ENCODE peak calls at places on chromosomes 12 and 14, in six cellular contexts. M is body of pancreas, H is left lung, F is A549, W is tibial artery, R is AG09309. X is an unnamed sample.

GRCh38 chr14:61603736-61604135 is 91.6 kb upstream of the HIF1A start:
- DNase-seq in W (no peak), F (no peak), H (no peak), M (no peak), R (no peak), X (no peak)

GRCh38 chr14:97977711-97978261 is 1180.6 kb downstream of the VRK1 start:
- DNase-seq in M (peak), H (peak), F (no peak), R (no peak), W (peak), X (peak)

GRCh38 chr12:29547151-29547561 is 49.7 kb upstream of the OVCH1 start:
- DNase-seq in F (no peak), M (no peak), H (no peak), W (no peak), R (peak), X (no peak)

GRCh38 chr12:90163975-90164374 is 455.3 kb upstream of the ATP2B1 start:
- DNase-seq in R (no peak), W (no peak), H (no peak), F (peak), M (no peak), X (no peak)

GRCh38 chr12:51390457-51391046 is 654 bp downstream of the GALNT6 start:
- DNase-seq in F (no peak), M (no peak), W (peak), R (no peak), H (no peak), X (peak)

GRCh38 chr12:105467710-105468366 is 137.3 kb downstream of the C12orf75 start:
- DNase-seq in H (no peak), R (no peak), W (no peak), F (no peak), M (no peak), X (no peak)

GRCh38 chr14:90760591-90761316 is 55.5 kb downstream of the TTC7B start:
- DNase-seq in F (peak), M (no peak), W (no peak), R (no peak), H (no peak), X (peak)

GRCh38 chr12:5379737-5380496 is 52.0 kb upstream of the NTF3 start:
- DNase-seq in F (no peak), H (no peak), M (no peak), W (no peak), R (no peak), X (no peak)

GRCh38 chr14:70884595-70885342 is 22.5 kb upstream of the PCNX1 start:
- DNase-seq in R (no peak), F (no peak), W (no peak), H (no peak), M (peak), X (no peak)

GRCh38 chr14:100623557-100623956 is 36.3 kb upstream of the BEGAIN start:
- DNase-seq in M (no peak), W (no peak), H (no peak), F (no peak), R (no peak), X (no peak)

GRCh38 chr12:46907791-46908190 is 82.0 kb upstream of the SLC38A4 start:
- DNase-seq in W (no peak), H (no peak), F (no peak), M (no peak), R (no peak), X (no peak)

GRCh38 chr14:93183596-93184317 is 940 bp downstream of the MOAP1 start:
- DNase-seq in F (no peak), W (no peak), R (no peak), H (peak), M (no peak), X (no peak)

GRCh38 chr12:107818984-107819383 is 44.5 kb downstream of the ASCL4 start:
- DNase-seq in W (no peak), F (no peak), R (peak), M (peak), H (no peak), X (peak)

GRCh38 chr14:71908141-71908540 is 24.1 kb upstream of the RGS6 start:
- DNase-seq in H (no peak), W (no peak), M (no peak), F (no peak), R (no peak), X (no peak)

GRCh38 chr14:32203928-32204357 is 874 bp upstream of the RNU6-8 start:
- DNase-seq in M (peak), H (no peak), R (no peak), W (no peak), F (peak), X (no peak)

GRCh38 chr12:32542550-32543229 is 136.4 kb upstream of the DNM1L start:
- DNase-seq in H (no peak), F (no peak), M (no peak), R (no peak), W (no peak), X (no peak)

GRCh38 chr12:32548691-32549412 is 130.2 kb upstream of the DNM1L start:
- DNase-seq in H (no peak), R (peak), W (peak), F (no peak), M (peak), X (peak)

GRCh38 chr12:32546272-32546671 is 132.8 kb upstream of the DNM1L start:
- DNase-seq in W (no peak), H (no peak), R (no peak), M (no peak), F (no peak), X (no peak)

GRCh38 chr12:32544893-32545292 is 134.2 kb upstream of the DNM1L start:
- DNase-seq in R (no peak), W (no peak), H (no peak), M (no peak), F (no peak), X (no peak)

GRCh38 chr12:32545413-32545970 is 133.6 kb upstream of the DNM1L start:
- DNase-seq in M (no peak), R (no peak), H (no peak), F (no peak), W (no peak), X (no peak)
- H3K4me3 ChIP-seq in M (no peak), R (no peak), H (no peak), F (no peak), W (no peak), X (no peak)

DNA sequence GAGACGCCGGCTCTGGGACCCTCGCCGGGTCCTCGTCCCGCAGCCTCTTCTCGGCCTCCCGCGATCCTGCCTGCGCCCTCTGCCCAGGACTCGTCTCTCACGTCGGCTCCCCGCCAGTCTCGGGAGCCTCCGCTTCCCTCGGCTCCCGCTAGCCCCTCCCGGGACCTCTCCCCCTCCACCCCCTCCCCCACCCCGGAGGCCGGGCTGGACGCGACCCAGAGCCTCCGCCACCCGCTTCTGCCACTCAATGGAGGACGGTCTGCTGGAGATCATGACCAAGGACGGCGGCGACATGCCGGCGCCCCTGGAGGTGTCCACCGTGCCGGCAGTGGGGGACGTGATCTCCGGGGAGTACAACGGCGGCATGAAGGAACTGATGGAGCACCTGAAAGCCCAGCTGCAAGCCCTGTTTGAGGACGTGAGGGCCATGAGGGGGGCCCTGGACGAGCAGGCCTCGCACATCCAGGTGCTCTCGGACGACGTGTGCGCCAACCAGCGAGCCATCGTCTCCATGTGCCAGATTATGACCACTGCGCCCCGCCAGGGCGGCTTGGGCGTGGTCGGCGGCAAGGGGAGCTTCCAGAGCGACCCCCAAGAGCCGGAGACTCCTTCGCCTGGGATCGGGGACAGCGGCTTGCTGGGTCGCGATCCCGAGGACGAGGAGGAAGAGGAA is 568 bp downstream of the CCDC184 start:
- DNase-seq in F (no peak), R (no peak), H (no peak), W (no peak), M (no peak), X (no peak)
- H3K4me3 ChIP-seq in F (peak), R (peak), H (peak), W (peak), M (peak), X (peak)

GRCh38 chr14:64951724-64952123 is 9.2 kb upstream of the GPX2 start:
- DNase-seq in R (no peak), H (no peak), F (no peak), M (no peak), W (peak), X (no peak)

GRCh38 chr14:64948612-64949210 is 6.2 kb upstream of the GPX2 start:
- DNase-seq in W (no peak), F (no peak), H (no peak), M (no peak), R (no peak), X (no peak)

GRCh38 chr14:64952598-64953309 is 10.2 kb upstream of the GPX2 start:
- DNase-seq in W (peak), F (peak), H (no peak), M (no peak), R (no peak), X (no peak)

GRCh38 chr14:64951291-64951690 is 8.7 kb upstream of the GPX2 start:
- DNase-seq in R (no peak), H (no peak), M (no peak), F (no peak), W (no peak), X (no peak)

GRCh38 chr14:64950889-64951288 is 8.3 kb upstream of the GPX2 start:
- DNase-seq in M (no peak), H (no peak), W (no peak), F (no peak), R (no peak), X (no peak)
- H3K4me3 ChIP-seq in M (no peak), H (no peak), W (no peak), F (no peak), R (no peak), X (no peak)

GRCh38 chr14:75459099-75459741 is 31.4 kb downstream of the JDP2 start:
- DNase-seq in W (no peak), H (no peak), M (peak), R (no peak), F (peak), X (no peak)

GRCh38 chr14:75457024-75457390 is 29.2 kb downstream of the JDP2 start:
- DNase-seq in R (no peak), M (no peak), W (no peak), F (no peak), H (no peak), X (no peak)

GRCh38 chr14:75458305-75458704 is 30.5 kb downstream of the JDP2 start:
- DNase-seq in H (no peak), F (no peak), M (no peak), W (no peak), R (no peak), X (no peak)

GRCh38 chr14:75456069-75457023 is 28.5 kb downstream of the JDP2 start:
- DNase-seq in R (no peak), F (no peak), H (no peak), W (no peak), M (no peak), X (no peak)

GRCh38 chr14:75457648-75458165 is 29.9 kb downstream of the JDP2 start:
- DNase-seq in R (no peak), W (no peak), M (no peak), H (no peak), F (no peak), X (no peak)
- H3K4me3 ChIP-seq in R (no peak), W (no peak), M (no peak), H (no peak), F (no peak), X (no peak)

GRCh38 chr14:43338713-43339112 is 1168.4 kb downstream of the FSCB start:
- DNase-seq in H (no peak), F (no peak), R (no peak), W (no peak), M (no peak), X (no peak)
- H3K4me3 ChIP-seq in H (no peak), F (no peak), R (no peak), W (no peak), M (no peak), X (no peak)

GRCh38 chr14:39174560-39175444 is at the start of gene PNN:
- DNase-seq in R (peak), W (peak), M (peak), F (peak), H (peak), X (peak)

GRCh38 chr14:39175445-39176262 is 600 bp downstream of the PNN start:
- DNase-seq in W (no peak), R (no peak), F (no peak), H (no peak), M (peak), X (peak)

GRCh38 chr14:39179042-39179441 is 4.0 kb downstream of the PNN start:
- DNase-seq in M (no peak), F (no peak), H (no peak), R (no peak), W (no peak), X (no peak)

GRCh38 chr14:39176263-39177167 is 1.5 kb downstream of the PNN start:
- DNase-seq in W (no peak), F (no peak), R (no peak), M (no peak), H (no peak), X (no peak)

GRCh38 chr14:39177168-39177545 is 2.1 kb downstream of the PNN start:
- DNase-seq in M (no peak), H (no peak), W (no peak), F (no peak), R (no peak), X (no peak)
- H3K4me3 ChIP-seq in M (no peak), H (no peak), W (no peak), F (peak), R (no peak), X (no peak)

GRCh38 chr14:79246200-79246599 is 965.1 kb downstream of the DIO2 start:
- DNase-seq in M (no peak), F (no peak), W (no peak), H (no peak), R (no peak), X (no peak)
- H3K4me3 ChIP-seq in M (no peak), F (no peak), W (no peak), H (no peak), R (no peak), X (no peak)

GRCh38 chr12:111992464-111992863 is 20.5 kb downstream of the TMEM116 start:
- DNase-seq in M (no peak), H (no peak), R (no peak), F (no peak), W (no peak), X (no peak)

GRCh38 chr12:111991535-111991934 is 21.4 kb downstream of the TMEM116 start:
- DNase-seq in M (no peak), W (no peak), H (no peak), R (no peak), F (no peak), X (no peak)

GRCh38 chr12:111991946-111992345 is 21.0 kb downstream of the TMEM116 start:
- DNase-seq in H (no peak), M (no peak), W (no peak), R (no peak), F (no peak), X (no peak)

GRCh38 chr12:111995782-111996480 is 17.0 kb downstream of the TMEM116 start:
- DNase-seq in W (no peak), H (no peak), M (no peak), F (no peak), R (no peak), X (no peak)

DNA sequence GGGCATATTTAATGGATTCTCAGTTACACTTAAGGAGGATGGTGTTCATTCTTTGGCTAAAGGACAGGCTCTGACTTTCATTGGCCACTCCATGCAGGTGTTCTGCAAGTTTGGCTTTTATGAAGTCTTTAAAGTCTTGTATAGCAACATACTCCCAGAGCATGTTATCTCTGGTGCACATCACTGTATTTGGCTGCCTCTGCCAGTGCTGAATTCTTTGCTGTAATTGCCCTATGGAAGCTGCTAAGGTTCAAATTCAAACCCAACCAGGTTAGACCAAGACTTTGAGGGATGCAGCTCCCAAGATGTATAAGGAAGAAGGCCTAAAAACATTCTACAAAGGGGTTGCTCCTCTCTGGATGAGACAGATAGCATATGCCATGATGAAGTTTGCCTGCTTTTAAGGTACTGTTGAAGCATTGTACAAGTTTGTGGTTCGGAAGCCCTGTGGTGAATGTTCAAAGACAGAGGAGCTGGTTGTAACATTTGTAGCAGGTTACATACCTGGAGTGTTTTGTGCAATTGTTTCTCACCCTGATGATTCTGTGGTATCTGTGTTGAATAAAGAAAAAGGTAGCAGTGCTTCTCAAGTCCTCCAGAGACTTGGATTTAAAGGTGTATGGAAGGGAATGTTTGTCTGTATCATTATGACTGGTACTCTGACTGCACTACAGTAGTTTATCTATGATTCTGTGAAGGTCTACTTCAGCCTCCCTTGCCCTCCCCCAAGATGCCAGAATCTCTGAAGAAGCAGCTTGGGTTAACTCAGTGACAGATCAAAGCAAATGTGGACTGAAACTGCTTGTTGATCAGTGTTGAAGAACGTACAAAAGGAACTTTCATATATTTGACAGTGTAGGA is 19.4 kb downstream of the TMEM116 start:
- DNase-seq in H (no peak), R (no peak), W (no peak), F (no peak), M (no peak), X (no peak)
- H3K4me3 ChIP-seq in H (no peak), R (no peak), W (no peak), F (no peak), M (no peak), X (no peak)